ENCODE peak calls at places on chromosomes 4 and X, in four cellular contexts. M, J, E and H are unnamed samples. For H3K27me3, the result is how much of the 10 kb centered on the place peaks cover.

GRCh38 chr4:118749347-118749988 is 64.3 kb downstream of the METTL14 start:
- DNase-seq in M (no peak), J (no peak), E (no peak), H (no peak)

GRCh38 chr4:142719854-142720541 is 126.1 kb downstream of the INPP4B start:
- DNase-seq in M (no peak), J (no peak), E (no peak), H (no peak)

GRCh38 chrX:55026143-55026542 is 4.6 kb downstream of the ALAS2 start:
- DNase-seq in M (no peak), J (no peak), E (no peak), H (no peak)

GRCh38 chr4:153242848-153243324 is 38.6 kb downstream of the TRIM2 start:
- DNase-seq in M (no peak), J (no peak), E (no peak), H (no peak)

GRCh38 chr4:168304744-168305459 is 13.7 kb downstream of the DDX60 start:
- DNase-seq in M (no peak), J (no peak), E (no peak), H (peak)

GRCh38 chrX:130741584-130741983 is 161.4 kb downstream of the ENOX2 start:
- DNase-seq in M (no peak), J (no peak), E (no peak), H (no peak)

GRCh38 chrX:91279479-91279878 is 155.2 kb upstream of the PABPC5 start:
- DNase-seq in M (no peak), J (no peak), E (no peak), H (no peak)

GRCh38 chr4:109303141-109303499 is 662 bp upstream of the COL25A1 start:
- DNase-seq in M (no peak), J (no peak), E (no peak), H (no peak)

GRCh38 chr4:145679991-145680455 is at the start of gene C4orf51:
- DNase-seq in M (no peak), J (no peak), E (no peak), H (peak)

GRCh38 chrX:109959356-109959871 is 43.5 kb upstream of the TMEM164 start:
- DNase-seq in M (no peak), J (no peak), E (no peak), H (no peak)

GRCh38 chrX:38138900-38139299 is 81.8 kb downstream of the SRPX start:
- DNase-seq in M (no peak), J (no peak), E (no peak), H (no peak)

GRCh38 chrX:16138108-16138427 is 14.7 kb downstream of the GRPR start:
- DNase-seq in M (no peak), J (peak), E (no peak), H (no peak)

GRCh38 chr4:88761861-88762523 is 64.4 kb upstream of the NAP1L5 start:
- DNase-seq in M (no peak), J (no peak), E (no peak), H (no peak)

GRCh38 chrX:55326985-55327384 is 62.3 kb upstream of the PAGE3 start:
- DNase-seq in M (no peak), J (no peak), E (no peak), H (no peak)

GRCh38 chr4:10456270-10457254 is 664 bp downstream of the ZNF518B start:
- DNase-seq in M (peak), J (peak), E (peak), H (no peak)

GRCh38 chrX:153931151-153931550 is 3.7 kb downstream of the NAA10 start:
- DNase-seq in M (no peak), J (no peak), E (no peak), H (no peak)

GRCh38 chr4:89661490-89661889 is 175.5 kb downstream of the SNCA start:
- DNase-seq in M (no peak), J (no peak), E (no peak), H (no peak)

GRCh38 chr4:152614337-152614736 is 65.5 kb downstream of the TMEM154 start:
- DNase-seq in M (no peak), J (no peak), E (no peak), H (no peak)

GRCh38 chr4:47705326-47705981 is 132.4 kb downstream of the CORIN start:
- DNase-seq in M (no peak), J (no peak), E (no peak), H (no peak)

GRCh38 chrX:118974908-118975671 is 672 bp downstream of the LONRF3 start:
- DNase-seq in M (peak), J (peak), E (peak), H (no peak)

GRCh38 chrX:153554519-153555167 is 37.2 kb downstream of the ATP2B3 start:
- DNase-seq in M (peak), J (peak), E (peak), H (no peak)

GRCh38 chrX:38110231-38110630 is 103.9 kb downstream of the SYTL5 start:
- DNase-seq in M (no peak), J (no peak), E (no peak), H (no peak)

GRCh38 chr4:142314686-142315085 is 531.4 kb downstream of the INPP4B start:
- DNase-seq in M (no peak), J (no peak), E (no peak), H (no peak)

GRCh38 chrX:41960142-41960541 is 36.8 kb upstream of the CASK start:
- DNase-seq in M (peak), J (peak), E (no peak), H (no peak)

GRCh38 chr4:8171941-8172924 is 13.6 kb upstream of the ABLIM2 start:
- DNase-seq in M (no peak), J (no peak), E (no peak), H (no peak)

GRCh38 chr4:72909461-72909860 is 160.1 kb downstream of the COX18 start:
- DNase-seq in M (peak), J (peak), E (no peak), H (no peak)

GRCh38 chr4:158624889-158625478 is 46.7 kb downstream of the C4orf46 start:
- DNase-seq in M (no peak), J (peak), E (no peak), H (no peak)

GRCh38 chr4:181877329-181877848 is 365.8 kb upstream of the TENM3 start:
- DNase-seq in M (no peak), J (no peak), E (no peak), H (no peak)

GRCh38 chrX:70508296-70508911 is 63.8 kb downstream of the DLG3 start:
- DNase-seq in M (peak), J (peak), E (no peak), H (no peak)

GRCh38 chr4:184103755-184104367 is 113.8 kb downstream of the ENPP6 start:
- DNase-seq in M (no peak), J (peak), E (no peak), H (no peak)

GRCh38 chr4:183250831-183251230 is 69.2 kb downstream of the CLDN22 start:
- DNase-seq in M (no peak), J (no peak), E (no peak), H (no peak)

GRCh38 chr4:67030636-67031035 is 514.7 kb downstream of the CENPC start:
- DNase-seq in M (no peak), J (no peak), E (no peak), H (no peak)

GRCh38 chr4:54226399-54227260 is 2.5 kb upstream of the PDGFRA start:
- DNase-seq in M (no peak), J (peak), E (peak), H (no peak)

GRCh38 chr4:71785957-71786356 is 2.1 kb upstream of the GC start:
- DNase-seq in M (no peak), J (no peak), E (no peak), H (no peak)

GRCh38 chr4:71783972-71784371 is at the start of gene GC:
- DNase-seq in M (no peak), J (no peak), E (no peak), H (no peak)

GRCh38 chr4:71784569-71785197 is 804 bp upstream of the GC start:
- DNase-seq in M (no peak), J (no peak), E (no peak), H (no peak)
- H3K27me3 ChIP-seq in M (under half), J (under half), E (under half), H (under half)

DNA sequence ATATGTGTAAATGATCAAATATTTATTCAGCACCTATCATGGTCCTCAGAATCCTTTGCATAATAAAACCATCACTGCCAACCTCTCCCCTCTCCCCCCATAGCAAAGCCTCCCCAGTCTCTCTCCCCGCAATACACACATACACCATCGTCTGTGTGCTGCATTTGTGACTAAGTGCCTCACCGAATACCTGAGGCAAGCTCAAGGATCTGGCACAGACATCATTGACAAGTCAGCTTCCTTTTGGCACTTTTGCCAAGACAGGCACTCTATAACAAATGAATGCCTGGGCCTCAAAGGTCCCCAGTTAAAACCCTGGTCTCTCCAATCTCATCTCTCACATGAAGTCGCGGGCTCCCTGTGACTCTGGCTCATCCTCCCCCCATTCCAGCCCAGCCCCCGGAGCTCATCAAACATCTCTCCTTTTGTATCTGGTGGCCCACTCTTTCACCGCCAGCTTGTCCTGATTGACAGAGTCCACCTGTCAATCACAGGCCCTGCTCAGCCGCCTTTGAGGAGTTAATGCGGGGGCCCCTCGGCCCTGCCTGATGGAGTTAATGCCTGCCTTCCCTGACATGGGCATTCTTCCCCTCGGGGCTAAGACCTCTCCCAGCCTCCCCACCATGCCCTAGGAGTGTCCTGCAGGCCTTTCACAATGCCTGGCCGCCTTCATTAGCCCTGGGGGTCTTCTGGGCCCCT is 135.8 kb upstream of the ATP6AP2 start:
- DNase-seq in M (no peak), J (no peak), E (no peak), H (no peak)
- H3K27me3 ChIP-seq in M (under half), J (under half), E (under half), H (under half)

GRCh38 chrX:134547047-134547679 is 87.2 kb downstream of the HPRT1 start:
- DNase-seq in M (no peak), J (no peak), E (no peak), H (no peak)
- H3K27me3 ChIP-seq in M (under half), J (under half), E (under half), H (under half)

GRCh38 chr4:140427104-140427918 is at the start of gene CLGN:
- DNase-seq in M (peak), J (peak), E (peak), H (no peak)
- H3K27me3 ChIP-seq in M (under half), J (under half), E (under half), H (under half)

DNA sequence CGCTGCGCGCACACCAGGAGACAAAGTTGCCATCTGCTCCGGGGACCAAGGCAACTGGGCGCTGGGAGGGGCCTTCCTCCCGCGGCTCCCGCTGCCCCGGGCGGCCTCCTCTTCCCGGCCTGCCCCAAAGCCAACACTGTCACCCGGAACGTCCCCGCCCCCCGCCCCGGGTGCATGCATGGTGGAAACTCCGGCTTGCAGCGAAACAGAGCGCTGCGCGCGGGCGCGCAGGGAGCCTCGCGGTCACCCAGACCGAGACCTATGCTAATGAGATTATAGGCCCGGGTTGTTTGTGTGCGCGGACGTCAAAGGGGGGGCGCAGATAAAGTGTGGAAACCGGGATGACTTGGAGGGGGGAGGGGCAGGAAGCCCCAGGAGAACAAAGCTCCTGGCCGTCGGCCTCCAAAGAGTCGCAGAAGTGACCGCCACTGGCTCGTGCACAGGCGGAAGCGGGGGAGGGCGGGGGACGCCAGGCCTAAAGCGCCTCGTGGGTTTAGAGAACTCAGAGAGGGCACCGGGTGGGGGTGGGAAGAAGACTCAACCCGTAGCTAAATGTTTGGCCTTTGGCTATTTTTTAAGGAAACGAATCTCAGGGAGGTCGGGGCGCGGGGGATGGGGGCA is 88.8 kb downstream of the BCOR start:
- DNase-seq in M (peak), J (peak), E (peak), H (no peak)
- H3K27me3 ChIP-seq in M (half or more), J (half or more), E (under half), H (under half)

GRCh38 chr4:190018201-190018920 is 8.7 kb downstream of the FRG2 start:
- DNase-seq in M (no peak), J (no peak), E (no peak), H (no peak)
- H3K27me3 ChIP-seq in M (half or more), J (under half), E (under half), H (under half)

GRCh38 chr4:154490261-154490588 is 1.4 kb downstream of the DCHS2 start:
- DNase-seq in M (no peak), J (peak), E (no peak), H (no peak)
- H3K27me3 ChIP-seq in M (under half), J (half or more), E (under half), H (under half)

DNA sequence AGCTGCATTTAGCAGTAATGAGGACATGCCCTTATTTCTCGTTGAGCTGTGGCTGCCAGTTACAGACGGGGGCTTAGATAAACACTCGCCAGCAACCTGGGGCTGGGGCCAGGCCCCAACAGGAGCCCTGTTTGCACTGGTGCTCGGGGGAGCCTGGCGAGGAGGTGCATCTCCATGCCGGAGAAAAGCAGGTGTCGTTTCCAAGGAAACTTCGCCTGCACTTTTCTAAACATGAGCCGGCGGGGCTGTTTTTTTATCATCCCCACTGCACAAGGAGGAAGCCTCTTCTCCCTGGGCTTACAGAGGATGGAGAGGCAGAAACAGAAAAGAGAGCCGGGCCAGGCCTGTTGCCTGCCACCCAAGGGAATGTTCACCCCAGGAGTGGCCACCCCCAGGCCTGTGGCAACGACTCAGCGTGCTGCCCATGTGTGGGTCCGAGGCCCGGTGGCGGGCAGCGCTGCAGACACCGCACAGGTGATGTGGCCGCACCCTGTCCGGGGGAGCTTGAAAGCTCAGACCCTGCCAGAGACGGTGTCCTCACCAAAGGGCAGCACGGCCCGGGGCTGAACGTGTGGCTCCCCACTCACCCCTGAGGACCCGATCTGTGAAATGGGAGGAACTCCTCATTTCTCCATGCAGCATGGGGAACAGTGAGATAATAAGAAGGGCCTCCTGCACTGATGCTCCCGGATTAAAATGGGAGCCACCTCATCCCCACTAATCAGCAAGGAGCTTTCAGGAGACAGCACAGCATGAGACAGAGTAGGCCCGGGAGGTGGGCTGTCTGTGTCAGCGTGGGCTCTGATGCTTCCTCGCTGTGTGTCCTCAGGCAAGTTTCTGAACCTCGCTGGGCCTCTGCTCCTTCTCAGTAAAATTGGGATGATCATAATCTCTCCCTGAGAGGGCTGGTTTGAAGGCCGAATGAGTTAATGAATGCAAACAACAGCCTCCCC is 33.8 kb upstream of the ADRA2C start:
- DNase-seq in M (peak), J (no peak), E (no peak), H (no peak)
- H3K27me3 ChIP-seq in M (under half), J (under half), E (under half), H (under half)

GRCh38 chr4:1463088-1463926 is 57.1 kb upstream of the NKX1-1 start:
- DNase-seq in M (peak), J (no peak), E (peak), H (peak)
- H3K27me3 ChIP-seq in M (under half), J (under half), E (under half), H (under half)